ENCODE peak calls at places on chromosome 17, in eight cellular contexts. R is GM12891; N is Daoy; Y is memory B cell; T is stimulated activated CD8-positive, alpha-beta memory T cell treated with anti-CD3 and anti-CD28 coated beads, Interleukin-7, amount 100 ng/mL, for 24 hours; O is T-helper 2 cell; L is anterior cingulate cortex; H is neural crest cell. D is an unnamed sample.

GRCh38 chr17:64983708-64984107 is 64.4 kb upstream of the LRRC37A3 start:
- DNase-seq in R (no peak), N (no peak), Y (no peak), T (no peak), O (peak; percentile 58), L (no peak), H (no peak), D (no peak)

GRCh38 chr17:42698736-42699414 is 16.5 kb downstream of the CNTNAP1 start:
- DNase-seq in R (peak; percentile 8), N (no peak), Y (no peak), T (no peak), O (no peak), L (no peak), H (no peak), D (no peak)

GRCh38 chr17:17119533-17119932 is 77.3 kb downstream of the MPRIP start:
- DNase-seq in R (no peak), N (peak; percentile 54), Y (no peak), T (peak; percentile 40), O (peak; percentile 89), L (no peak), H (no peak), D (peak; percentile 34)

GRCh38 chr17:68993112-68993511 is 37.9 kb upstream of the ABCA8 start:
- DNase-seq in R (no peak), N (no peak), Y (no peak), T (no peak), O (no peak), L (no peak), H (no peak), D (peak; percentile 25)

GRCh38 chr17:30379303-30380105 is 777 bp downstream of the CPD start:
- DNase-seq in R (no peak), N (peak; percentile 13), Y (peak; percentile 39), T (no peak), O (peak; percentile 40), L (peak; percentile 18), H (no peak), D (no peak)

GRCh38 chr17:51841669-51842068 is 316.8 kb downstream of the CA10 start:
- DNase-seq in R (no peak), N (no peak), Y (no peak), T (no peak), O (no peak), L (no peak), H (no peak), D (no peak)

GRCh38 chr17:21209511-21210175 is 4.3 kb downstream of the TMEM11 start:
- DNase-seq in R (no peak), N (no peak), Y (no peak), T (no peak), O (no peak), L (no peak), H (no peak), D (no peak)

GRCh38 chr17:62680541-62681052 is 53.1 kb downstream of the MRC2 start:
- DNase-seq in R (no peak), N (no peak), Y (no peak), T (no peak), O (no peak), L (peak; percentile 16), H (no peak), D (no peak)

GRCh38 chr17:63675607-63676539 is 24.1 kb downstream of the LIMD2 start:
- DNase-seq in R (no peak), N (peak; percentile 93), Y (no peak), T (no peak), O (no peak), L (no peak), H (no peak), D (peak; percentile 40)

GRCh38 chr17:52128721-52129120 is 29.8 kb downstream of the CA10 start:
- DNase-seq in R (no peak), N (no peak), Y (no peak), T (no peak), O (no peak), L (no peak), H (no peak), D (no peak)

GRCh38 chr17:47649972-47650524 is 329 bp downstream of the KPNB1 start:
- DNase-seq in R (peak; percentile 34), N (no peak), Y (no peak), T (peak; percentile 21), O (peak; percentile 85), L (no peak), H (no peak), D (peak; percentile 53)

GRCh38 chr17:60401819-60402218 is 9.9 kb upstream of the USP32 start:
- DNase-seq in R (no peak), N (no peak), Y (no peak), T (no peak), O (no peak), L (no peak), H (no peak), D (no peak)

GRCh38 chr17:33511670-33512069 is 218.6 kb upstream of the ASIC2 start:
- DNase-seq in R (no peak), N (no peak), Y (no peak), T (no peak), O (peak; percentile 74), L (no peak), H (no peak), D (no peak)

D was measured in A549.